ENCODE peak calls at places on chromosomes 16 and 17, in nine cellular contexts. Q is NCI-H510A; R is PC-3; K is GM03348; V is activated CD4-positive, alpha-beta T cell treated with anti-CD3 and anti-CD28 coated beads for 24 hours; J is M059J; Y is HT1080; O is endodermal cell; F is stimulated activated CD4-positive, alpha-beta T cell treated with anti-CD3 and anti-CD28 coated beads, Interleukin-1b, Interleukin-23, amount 100 ng/mL, for 4 hours. Z is an unnamed sample.

GRCh38 chr17:64679710-64680216 is 17.7 kb upstream of the SMURF2 start:
- DNase-seq in Q (no peak), R (peak; percentile 99), K (peak; percentile 82), V (no peak), J (peak; percentile 98), Y (peak; percentile 87), O (peak; percentile 42), F (no peak), Z (peak; percentile 99)

GRCh38 chr16:10122546-10122945 is 59.7 kb downstream of the GRIN2A start:
- DNase-seq in Q (no peak), R (peak; percentile 31), K (no peak), V (no peak), J (peak; percentile 71), Y (no peak), O (peak; percentile 68), F (no peak), Z (no peak)

GRCh38 chr17:1286379-1287106 is 7.1 kb downstream of the TRARG1 start:
- DNase-seq in Q (no peak), R (no peak), K (no peak), V (no peak), J (no peak), Y (no peak), O (no peak), F (no peak), Z (no peak)

GRCh38 chr17:78890111-78890897 is 12.7 kb downstream of the CEP295NL start:
- DNase-seq in Q (no peak), R (no peak), K (no peak), V (peak; percentile 35), J (no peak), Y (no peak), O (no peak), F (no peak), Z (no peak)

GRCh38 chr17:39553326-39553945 is 54.3 kb downstream of the NEUROD2 start:
- DNase-seq in Q (no peak), R (peak; percentile 47), K (peak; percentile 58), V (no peak), J (peak; percentile 50), Y (peak; percentile 81), O (no peak), F (no peak), Z (no peak)

GRCh38 chr16:69188716-69189115 is 1.8 kb downstream of the SNTB2 start:
- DNase-seq in Q (no peak), R (peak; percentile 23), K (peak; percentile 38), V (no peak), J (peak; percentile 47), Y (peak; percentile 52), O (no peak), F (no peak), Z (no peak)

GRCh38 chr16:74249281-74249680 is 47.3 kb upstream of the PSMD7 start:
- DNase-seq in Q (no peak), R (no peak), K (no peak), V (no peak), J (no peak), Y (no peak), O (no peak), F (no peak), Z (no peak)

GRCh38 chr16:85052536-85052935 is 24.9 kb downstream of the KIAA0513 start:
- DNase-seq in Q (no peak), R (no peak), K (no peak), V (no peak), J (peak; percentile 54), Y (no peak), O (no peak), F (no peak), Z (no peak)

GRCh38 chr17:60439501-60439900 is 17.2 kb downstream of the CHCT1 start:
- DNase-seq in Q (no peak), R (no peak), K (peak; percentile 48), V (no peak), J (no peak), Y (peak; percentile 10), O (no peak), F (no peak), Z (no peak)

GRCh38 chr16:48182979-48183537 is 27.3 kb upstream of the ABCC12 start:
- DNase-seq in Q (no peak), R (no peak), K (no peak), V (no peak), J (peak; percentile 30), Y (no peak), O (no peak), F (no peak), Z (no peak)

GRCh38 chr17:4110152-4110551 is 32.7 kb downstream of the ZZEF1 start:
- DNase-seq in Q (no peak), R (peak; percentile 78), K (peak; percentile 64), V (no peak), J (peak; percentile 19), Y (peak; percentile 16), O (no peak), F (no peak), Z (peak; percentile 28)

GRCh38 chr16:759110-759910 is 1.2 kb upstream of the MSLN start:
- DNase-seq in Q (no peak), R (no peak), K (no peak), V (no peak), J (no peak), Y (no peak), O (no peak), F (no peak), Z (no peak)

GRCh38 chr16:69724981-69725479 is 1.3 kb downstream of the NQO1 start:
- DNase-seq in Q (no peak), R (no peak), K (peak; percentile 15), V (no peak), J (no peak), Y (no peak), O (peak; percentile 55), F (no peak), Z (no peak)

GRCh38 chr17:3681565-3681964 is 13.0 kb downstream of the EMC6 start:
- DNase-seq in Q (no peak), R (no peak), K (no peak), V (no peak), J (no peak), Y (no peak), O (no peak), F (no peak), Z (no peak)

GRCh38 chr16:56869513-56870270 is 4.7 kb downstream of the SLC12A3 start:
- DNase-seq in Q (no peak), R (peak; percentile 37), K (no peak), V (no peak), J (peak; percentile 61), Y (peak; percentile 57), O (peak; percentile 89), F (no peak), Z (no peak)

Z was measured in AG04449.